ENCODE peak calls at places on chromosomes 3 and 15, in eight cellular contexts. One of them, this sample, is unnamed.

GRCh38 chr3:194095464-194095863 is 40.5 kb upstream of the HES1 start:
- DNase-seq in naive thymus-derived CD8-positive, alpha-beta T cell: no peak
- DNase-seq in brain microvascular endothelial cell: no peak
- DNase-seq in HCT116: no peak
- DNase-seq in T-cell: no peak
- DNase-seq in AG09309: no peak
- DNase-seq in stimulated activated CD8-positive, alpha-beta memory T cell treated with anti-CD3 and anti-CD28 coated beads, Interleukin-2, amount 100 ng/mL, for 48 hours: no peak
- DNase-seq in HS-5: no peak
- DNase-seq in this sample: no peak

GRCh38 chr15:66252411-66253295 is 897 bp downstream of the MEGF11 start:
- DNase-seq in naive thymus-derived CD8-positive, alpha-beta T cell: no peak
- DNase-seq in brain microvascular endothelial cell: peak
- DNase-seq in HCT116: peak
- DNase-seq in T-cell: peak
- DNase-seq in AG09309: no peak
- DNase-seq in stimulated activated CD8-positive, alpha-beta memory T cell treated with anti-CD3 and anti-CD28 coated beads, Interleukin-2, amount 100 ng/mL, for 48 hours: peak
- DNase-seq in HS-5: no peak
- DNase-seq in this sample: peak

GRCh38 chr15:99438691-99439523 is 126.9 kb upstream of the MEF2A start:
- DNase-seq in naive thymus-derived CD8-positive, alpha-beta T cell: peak
- DNase-seq in brain microvascular endothelial cell: no peak
- DNase-seq in HCT116: no peak
- DNase-seq in T-cell: no peak
- DNase-seq in AG09309: no peak
- DNase-seq in stimulated activated CD8-positive, alpha-beta memory T cell treated with anti-CD3 and anti-CD28 coated beads, Interleukin-2, amount 100 ng/mL, for 48 hours: no peak
- DNase-seq in HS-5: no peak
- DNase-seq in this sample: no peak

GRCh38 chr3:66532160-66532587 is 31.4 kb upstream of the LRIG1 start:
- DNase-seq in naive thymus-derived CD8-positive, alpha-beta T cell: no peak
- DNase-seq in brain microvascular endothelial cell: no peak
- DNase-seq in HCT116: no peak
- DNase-seq in T-cell: no peak
- DNase-seq in AG09309: no peak
- DNase-seq in stimulated activated CD8-positive, alpha-beta memory T cell treated with anti-CD3 and anti-CD28 coated beads, Interleukin-2, amount 100 ng/mL, for 48 hours: no peak
- DNase-seq in HS-5: no peak
- DNase-seq in this sample: no peak

GRCh38 chr3:192038726-192039125 is 577.8 kb downstream of the PYDC2 start:
- DNase-seq in naive thymus-derived CD8-positive, alpha-beta T cell: no peak
- DNase-seq in brain microvascular endothelial cell: no peak
- DNase-seq in HCT116: no peak
- DNase-seq in T-cell: no peak
- DNase-seq in AG09309: no peak
- DNase-seq in stimulated activated CD8-positive, alpha-beta memory T cell treated with anti-CD3 and anti-CD28 coated beads, Interleukin-2, amount 100 ng/mL, for 48 hours: no peak
- DNase-seq in HS-5: peak
- DNase-seq in this sample: no peak

GRCh38 chr3:177835917-177836316 is 638.6 kb upstream of the TBL1XR1 start:
- DNase-seq in naive thymus-derived CD8-positive, alpha-beta T cell: no peak
- DNase-seq in brain microvascular endothelial cell: peak
- DNase-seq in HCT116: no peak
- DNase-seq in T-cell: no peak
- DNase-seq in AG09309: peak
- DNase-seq in stimulated activated CD8-positive, alpha-beta memory T cell treated with anti-CD3 and anti-CD28 coated beads, Interleukin-2, amount 100 ng/mL, for 48 hours: no peak
- DNase-seq in HS-5: no peak
- DNase-seq in this sample: no peak

GRCh38 chr3:27228805-27229204 is 140.4 kb downstream of the NEK10 start:
- DNase-seq in naive thymus-derived CD8-positive, alpha-beta T cell: no peak
- DNase-seq in brain microvascular endothelial cell: no peak
- DNase-seq in HCT116: peak
- DNase-seq in T-cell: no peak
- DNase-seq in AG09309: no peak
- DNase-seq in stimulated activated CD8-positive, alpha-beta memory T cell treated with anti-CD3 and anti-CD28 coated beads, Interleukin-2, amount 100 ng/mL, for 48 hours: no peak
- DNase-seq in HS-5: no peak
- DNase-seq in this sample: no peak

GRCh38 chr3:43996379-43997301 is 245.0 kb upstream of the TOPAZ1 start:
- DNase-seq in naive thymus-derived CD8-positive, alpha-beta T cell: no peak
- DNase-seq in brain microvascular endothelial cell: no peak
- DNase-seq in HCT116: no peak
- DNase-seq in T-cell: no peak
- DNase-seq in AG09309: no peak
- DNase-seq in stimulated activated CD8-positive, alpha-beta memory T cell treated with anti-CD3 and anti-CD28 coated beads, Interleukin-2, amount 100 ng/mL, for 48 hours: no peak
- DNase-seq in HS-5: peak
- DNase-seq in this sample: peak

GRCh38 chr15:82933576-82933975 is 18.9 kb downstream of the HOMER2 start:
- DNase-seq in naive thymus-derived CD8-positive, alpha-beta T cell: no peak
- DNase-seq in brain microvascular endothelial cell: no peak
- DNase-seq in HCT116: no peak
- DNase-seq in T-cell: no peak
- DNase-seq in AG09309: no peak
- DNase-seq in stimulated activated CD8-positive, alpha-beta memory T cell treated with anti-CD3 and anti-CD28 coated beads, Interleukin-2, amount 100 ng/mL, for 48 hours: no peak
- DNase-seq in HS-5: no peak
- DNase-seq in this sample: no peak

GRCh38 chr15:94168250-94168649 is 63.1 kb upstream of the MCTP2 start:
- DNase-seq in naive thymus-derived CD8-positive, alpha-beta T cell: no peak
- DNase-seq in brain microvascular endothelial cell: no peak
- DNase-seq in HCT116: peak
- DNase-seq in T-cell: no peak
- DNase-seq in AG09309: no peak
- DNase-seq in stimulated activated CD8-positive, alpha-beta memory T cell treated with anti-CD3 and anti-CD28 coated beads, Interleukin-2, amount 100 ng/mL, for 48 hours: no peak
- DNase-seq in HS-5: no peak
- DNase-seq in this sample: no peak

GRCh38 chr15:60052796-60053195 is 48.7 kb downstream of the FOXB1 start:
- DNase-seq in naive thymus-derived CD8-positive, alpha-beta T cell: no peak
- DNase-seq in brain microvascular endothelial cell: no peak
- DNase-seq in HCT116: no peak
- DNase-seq in T-cell: no peak
- DNase-seq in AG09309: no peak
- DNase-seq in stimulated activated CD8-positive, alpha-beta memory T cell treated with anti-CD3 and anti-CD28 coated beads, Interleukin-2, amount 100 ng/mL, for 48 hours: no peak
- DNase-seq in HS-5: no peak
- DNase-seq in this sample: no peak

GRCh38 chr3:106797461-106797860 is 579.8 kb upstream of the CCDC54 start:
- DNase-seq in naive thymus-derived CD8-positive, alpha-beta T cell: no peak
- DNase-seq in brain microvascular endothelial cell: no peak
- DNase-seq in HCT116: no peak
- DNase-seq in T-cell: no peak
- DNase-seq in AG09309: no peak
- DNase-seq in stimulated activated CD8-positive, alpha-beta memory T cell treated with anti-CD3 and anti-CD28 coated beads, Interleukin-2, amount 100 ng/mL, for 48 hours: no peak
- DNase-seq in HS-5: no peak
- DNase-seq in this sample: no peak

GRCh38 chr3:149314807-149315578 is 18.4 kb downstream of the TM4SF18 start:
- DNase-seq in naive thymus-derived CD8-positive, alpha-beta T cell: no peak
- DNase-seq in brain microvascular endothelial cell: peak
- DNase-seq in HCT116: no peak
- DNase-seq in T-cell: no peak
- DNase-seq in AG09309: peak
- DNase-seq in stimulated activated CD8-positive, alpha-beta memory T cell treated with anti-CD3 and anti-CD28 coated beads, Interleukin-2, amount 100 ng/mL, for 48 hours: no peak
- DNase-seq in HS-5: peak
- DNase-seq in this sample: no peak

GRCh38 chr15:55980511-55980910 is 12.9 kb downstream of the NEDD4 start:
- DNase-seq in naive thymus-derived CD8-positive, alpha-beta T cell: no peak
- DNase-seq in brain microvascular endothelial cell: no peak
- DNase-seq in HCT116: no peak
- DNase-seq in T-cell: no peak
- DNase-seq in AG09309: no peak
- DNase-seq in stimulated activated CD8-positive, alpha-beta memory T cell treated with anti-CD3 and anti-CD28 coated beads, Interleukin-2, amount 100 ng/mL, for 48 hours: no peak
- DNase-seq in HS-5: no peak
- DNase-seq in this sample: no peak

GRCh38 chr3:73363093-73363492 is 261.6 kb downstream of the PDZRN3 start:
- DNase-seq in naive thymus-derived CD8-positive, alpha-beta T cell: no peak
- DNase-seq in brain microvascular endothelial cell: no peak
- DNase-seq in HCT116: no peak
- DNase-seq in T-cell: no peak
- DNase-seq in AG09309: no peak
- DNase-seq in stimulated activated CD8-positive, alpha-beta memory T cell treated with anti-CD3 and anti-CD28 coated beads, Interleukin-2, amount 100 ng/mL, for 48 hours: no peak
- DNase-seq in HS-5: no peak
- DNase-seq in this sample: no peak

GRCh38 chr3:188106006-188106405 is 48.0 kb upstream of the LPP start:
- DNase-seq in naive thymus-derived CD8-positive, alpha-beta T cell: no peak
- DNase-seq in brain microvascular endothelial cell: no peak
- DNase-seq in HCT116: no peak
- DNase-seq in T-cell: no peak
- DNase-seq in AG09309: no peak
- DNase-seq in stimulated activated CD8-positive, alpha-beta memory T cell treated with anti-CD3 and anti-CD28 coated beads, Interleukin-2, amount 100 ng/mL, for 48 hours: no peak
- DNase-seq in HS-5: no peak
- DNase-seq in this sample: no peak

GRCh38 chr3:191740712-191741111 is 279.7 kb downstream of the PYDC2 start:
- DNase-seq in naive thymus-derived CD8-positive, alpha-beta T cell: no peak
- DNase-seq in brain microvascular endothelial cell: no peak
- DNase-seq in HCT116: no peak
- DNase-seq in T-cell: no peak
- DNase-seq in AG09309: no peak
- DNase-seq in stimulated activated CD8-positive, alpha-beta memory T cell treated with anti-CD3 and anti-CD28 coated beads, Interleukin-2, amount 100 ng/mL, for 48 hours: no peak
- DNase-seq in HS-5: no peak
- DNase-seq in this sample: no peak

GRCh38 chr3:127547761-127548605 is 42.5 kb downstream of the TPRA1 start:
- DNase-seq in naive thymus-derived CD8-positive, alpha-beta T cell: peak
- DNase-seq in brain microvascular endothelial cell: peak
- DNase-seq in HCT116: peak
- DNase-seq in T-cell: peak
- DNase-seq in AG09309: peak
- DNase-seq in stimulated activated CD8-positive, alpha-beta memory T cell treated with anti-CD3 and anti-CD28 coated beads, Interleukin-2, amount 100 ng/mL, for 48 hours: peak
- DNase-seq in HS-5: peak
- DNase-seq in this sample: peak

GRCh38 chr15:56913670-56914069 is 4.8 kb upstream of the TCF12 start:
- DNase-seq in naive thymus-derived CD8-positive, alpha-beta T cell: no peak
- DNase-seq in brain microvascular endothelial cell: peak
- DNase-seq in HCT116: no peak
- DNase-seq in T-cell: no peak
- DNase-seq in AG09309: peak
- DNase-seq in stimulated activated CD8-positive, alpha-beta memory T cell treated with anti-CD3 and anti-CD28 coated beads, Interleukin-2, amount 100 ng/mL, for 48 hours: no peak
- DNase-seq in HS-5: no peak
- DNase-seq in this sample: no peak

GRCh38 chr3:197352382-197352781 is 54.0 kb upstream of the DLG1 start:
- DNase-seq in naive thymus-derived CD8-positive, alpha-beta T cell: no peak
- DNase-seq in brain microvascular endothelial cell: peak
- DNase-seq in HCT116: no peak
- DNase-seq in T-cell: no peak
- DNase-seq in AG09309: no peak
- DNase-seq in stimulated activated CD8-positive, alpha-beta memory T cell treated with anti-CD3 and anti-CD28 coated beads, Interleukin-2, amount 100 ng/mL, for 48 hours: no peak
- DNase-seq in HS-5: no peak
- DNase-seq in this sample: no peak

GRCh38 chr3:49625971-49626640 is 48.0 kb upstream of the APEH start:
- DNase-seq in naive thymus-derived CD8-positive, alpha-beta T cell: no peak
- DNase-seq in brain microvascular endothelial cell: no peak
- DNase-seq in HCT116: no peak
- DNase-seq in T-cell: no peak
- DNase-seq in AG09309: no peak
- DNase-seq in stimulated activated CD8-positive, alpha-beta memory T cell treated with anti-CD3 and anti-CD28 coated beads, Interleukin-2, amount 100 ng/mL, for 48 hours: peak
- DNase-seq in HS-5: no peak
- DNase-seq in this sample: no peak

GRCh38 chr3:193509103-193509965 is 45.4 kb downstream of the ATP13A4 start:
- DNase-seq in naive thymus-derived CD8-positive, alpha-beta T cell: no peak
- DNase-seq in brain microvascular endothelial cell: no peak
- DNase-seq in HCT116: no peak
- DNase-seq in T-cell: no peak
- DNase-seq in AG09309: no peak
- DNase-seq in stimulated activated CD8-positive, alpha-beta memory T cell treated with anti-CD3 and anti-CD28 coated beads, Interleukin-2, amount 100 ng/mL, for 48 hours: no peak
- DNase-seq in HS-5: no peak
- DNase-seq in this sample: no peak

GRCh38 chr3:66393486-66394260 is 107.1 kb downstream of the LRIG1 start:
- DNase-seq in naive thymus-derived CD8-positive, alpha-beta T cell: peak
- DNase-seq in brain microvascular endothelial cell: peak
- DNase-seq in HCT116: no peak
- DNase-seq in T-cell: peak
- DNase-seq in AG09309: peak
- DNase-seq in stimulated activated CD8-positive, alpha-beta memory T cell treated with anti-CD3 and anti-CD28 coated beads, Interleukin-2, amount 100 ng/mL, for 48 hours: no peak
- DNase-seq in HS-5: no peak
- DNase-seq in this sample: peak

GRCh38 chr3:125585595-125586223 is 9.6 kb downstream of the OSBPL11 start:
- DNase-seq in naive thymus-derived CD8-positive, alpha-beta T cell: no peak
- DNase-seq in brain microvascular endothelial cell: peak
- DNase-seq in HCT116: peak
- DNase-seq in T-cell: peak
- DNase-seq in AG09309: peak
- DNase-seq in stimulated activated CD8-positive, alpha-beta memory T cell treated with anti-CD3 and anti-CD28 coated beads, Interleukin-2, amount 100 ng/mL, for 48 hours: peak
- DNase-seq in HS-5: peak
- DNase-seq in this sample: peak

GRCh38 chr3:94307588-94307987 is 244.7 kb downstream of the NSUN3 start:
- DNase-seq in naive thymus-derived CD8-positive, alpha-beta T cell: no peak
- DNase-seq in brain microvascular endothelial cell: no peak
- DNase-seq in HCT116: no peak
- DNase-seq in T-cell: no peak
- DNase-seq in AG09309: no peak
- DNase-seq in stimulated activated CD8-positive, alpha-beta memory T cell treated with anti-CD3 and anti-CD28 coated beads, Interleukin-2, amount 100 ng/mL, for 48 hours: no peak
- DNase-seq in HS-5: no peak
- DNase-seq in this sample: no peak

GRCh38 chr3:15081960-15082664 is 16.8 kb downstream of the RBSN start:
- DNase-seq in naive thymus-derived CD8-positive, alpha-beta T cell: no peak
- DNase-seq in brain microvascular endothelial cell: peak
- DNase-seq in HCT116: no peak
- DNase-seq in T-cell: no peak
- DNase-seq in AG09309: no peak
- DNase-seq in stimulated activated CD8-positive, alpha-beta memory T cell treated with anti-CD3 and anti-CD28 coated beads, Interleukin-2, amount 100 ng/mL, for 48 hours: no peak
- DNase-seq in HS-5: no peak
- DNase-seq in this sample: no peak

GRCh38 chr3:121958801-121959200 is 63.2 kb downstream of the ILDR1 start:
- DNase-seq in naive thymus-derived CD8-positive, alpha-beta T cell: no peak
- DNase-seq in brain microvascular endothelial cell: no peak
- DNase-seq in HCT116: no peak
- DNase-seq in T-cell: no peak
- DNase-seq in AG09309: no peak
- DNase-seq in stimulated activated CD8-positive, alpha-beta memory T cell treated with anti-CD3 and anti-CD28 coated beads, Interleukin-2, amount 100 ng/mL, for 48 hours: no peak
- DNase-seq in HS-5: no peak
- DNase-seq in this sample: no peak

GRCh38 chr3:153029350-153029749 is 132.7 kb upstream of the RAP2B start:
- DNase-seq in naive thymus-derived CD8-positive, alpha-beta T cell: no peak
- DNase-seq in brain microvascular endothelial cell: peak
- DNase-seq in HCT116: no peak
- DNase-seq in T-cell: no peak
- DNase-seq in AG09309: no peak
- DNase-seq in stimulated activated CD8-positive, alpha-beta memory T cell treated with anti-CD3 and anti-CD28 coated beads, Interleukin-2, amount 100 ng/mL, for 48 hours: no peak
- DNase-seq in HS-5: no peak
- DNase-seq in this sample: no peak

GRCh38 chr3:58332575-58333179 is at the start of gene PXK:
- DNase-seq in naive thymus-derived CD8-positive, alpha-beta T cell: peak
- DNase-seq in brain microvascular endothelial cell: peak
- DNase-seq in HCT116: peak
- DNase-seq in T-cell: peak
- DNase-seq in AG09309: no peak
- DNase-seq in stimulated activated CD8-positive, alpha-beta memory T cell treated with anti-CD3 and anti-CD28 coated beads, Interleukin-2, amount 100 ng/mL, for 48 hours: peak
- DNase-seq in HS-5: no peak
- DNase-seq in this sample: peak

GRCh38 chr15:54722342-54722986 is 474.3 kb downstream of the RSL24D1 start:
- DNase-seq in naive thymus-derived CD8-positive, alpha-beta T cell: no peak
- DNase-seq in brain microvascular endothelial cell: no peak
- DNase-seq in HCT116: no peak
- DNase-seq in T-cell: no peak
- DNase-seq in AG09309: no peak
- DNase-seq in stimulated activated CD8-positive, alpha-beta memory T cell treated with anti-CD3 and anti-CD28 coated beads, Interleukin-2, amount 100 ng/mL, for 48 hours: no peak
- DNase-seq in HS-5: no peak
- DNase-seq in this sample: peak

GRCh38 chr3:196486263-196486662 is 17.3 kb downstream of the RNF168 start:
- DNase-seq in naive thymus-derived CD8-positive, alpha-beta T cell: no peak
- DNase-seq in brain microvascular endothelial cell: no peak
- DNase-seq in HCT116: no peak
- DNase-seq in T-cell: no peak
- DNase-seq in AG09309: no peak
- DNase-seq in stimulated activated CD8-positive, alpha-beta memory T cell treated with anti-CD3 and anti-CD28 coated beads, Interleukin-2, amount 100 ng/mL, for 48 hours: no peak
- DNase-seq in HS-5: no peak
- DNase-seq in this sample: no peak

This sample was measured in naive B cell.